ENCODE peak calls at places on chromosome 14, in nine cellular contexts. I is NT2/D1, M is mesendoderm, N is mammary epithelial cell, J is HepG2, G is H1, L is endothelial cell of umbilical vein, W is IMR-90, H is Karpas-422. C is an unnamed sample. For H3K27me3, the result is how much of the 10 kb centered on the place peaks cover.

GRCh38 chr14:95106966-95107365 is 50.4 kb downstream of the DICER1 start:
- DNase-seq in I (no peak), H (no peak), M (no peak), G (no peak), L (no peak), N (peak), J (no peak), W (peak), C (no peak)

GRCh38 chr14:20440882-20441281 is 4.9 kb upstream of the KLHL33 start:
- DNase-seq in W (peak), M (no peak), J (no peak), N (no peak), I (no peak), L (peak), H (no peak), G (no peak), C (no peak)

GRCh38 chr14:87966816-87967215 is 26.2 kb downstream of the GALC start:
- DNase-seq in G (no peak), W (peak), H (no peak), I (no peak), J (no peak), L (no peak), M (no peak), N (peak), C (no peak)

GRCh38 chr14:53458368-53458814 is 305.3 kb upstream of the DDHD1 start:
- DNase-seq in G (no peak), H (no peak), W (peak), N (peak), L (peak), J (peak), M (peak), I (no peak), C (no peak)

GRCh38 chr14:84036863-84037262 is 1493.1 kb upstream of the FLRT2 start:
- DNase-seq in H (no peak), I (no peak), G (no peak), M (no peak), L (peak), W (peak), J (no peak), N (peak), C (no peak)

GRCh38 chr14:95498622-95499353 is 17.7 kb downstream of the SYNE3 start:
- DNase-seq in I (no peak), J (no peak), H (no peak), N (no peak), G (no peak), W (peak), M (no peak), L (no peak), C (no peak)

GRCh38 chr14:101478096-101478495 is 83.2 kb upstream of the DIO3 start:
- DNase-seq in H (no peak), I (no peak), L (no peak), J (no peak), N (no peak), M (no peak), G (no peak), W (no peak), C (peak)

GRCh38 chr14:91732439-91732838 is 553 bp upstream of the CATSPERB start:
- DNase-seq in W (no peak), M (no peak), H (no peak), L (no peak), N (no peak), I (no peak), G (no peak), J (no peak), C (no peak)

GRCh38 chr14:77301103-77301502 is 19.6 kb downstream of the POMT2 start:
- DNase-seq in H (peak), N (peak), I (peak), M (peak), L (peak), G (peak), J (peak), W (peak), C (peak)

GRCh38 chr14:67133595-67134441 is 55.4 kb upstream of the GARIN2 start:
- DNase-seq in J (no peak), I (no peak), N (no peak), L (peak), M (peak), W (peak), H (no peak), G (no peak), C (no peak)

GRCh38 chr14:77151245-77151644 is 9.7 kb upstream of the ZDHHC22 start:
- DNase-seq in N (no peak), L (peak), M (peak), W (no peak), H (peak), G (peak), J (no peak), I (no peak), C (peak)

GRCh38 chr14:86057018-86057667 is 527.2 kb downstream of the FLRT2 start:
- DNase-seq in G (no peak), J (peak), M (peak), N (no peak), W (peak), L (peak), H (peak), I (no peak), C (peak)

GRCh38 chr14:22567437-22567836 is 21.6 kb downstream of the DAD1 start:
- DNase-seq in W (no peak), N (no peak), G (no peak), I (no peak), H (no peak), L (no peak), M (no peak), J (no peak), C (no peak)

GRCh38 chr14:58668848-58669480 is 31.2 kb downstream of the DACT1 start:
- DNase-seq in I (no peak), L (no peak), W (no peak), J (no peak), G (no peak), H (no peak), M (peak), N (no peak), C (peak)

GRCh38 chr14:104138098-104138890 is at the start of gene KIF26A:
- DNase-seq in M (peak), W (no peak), L (peak), G (peak), H (no peak), N (no peak), I (peak), J (no peak), C (peak)

GRCh38 chr14:38339704-38340103 is 83.8 kb upstream of the CLEC14A start:
- DNase-seq in I (no peak), G (no peak), W (peak), J (no peak), H (no peak), M (no peak), L (no peak), N (no peak), C (no peak)

GRCh38 chr14:65864549-65864948 is 452.0 kb downstream of the FUT8 start:
- DNase-seq in W (no peak), G (no peak), H (no peak), L (no peak), J (no peak), M (no peak), I (no peak), N (no peak), C (no peak)

GRCh38 chr14:73422515-73422914 is 35.8 kb downstream of the NUMB start:
- DNase-seq in H (no peak), M (peak), G (no peak), I (no peak), L (no peak), N (no peak), J (no peak), W (no peak), C (peak)

GRCh38 chr14:96363751-96364336 is 518 bp downstream of the GSKIP start:
- DNase-seq in I (peak), J (peak), M (peak), N (peak), W (peak), L (peak), H (peak), G (no peak), C (peak)

GRCh38 chr14:73663548-73664212 is 18.9 kb downstream of the DNAL1 start:
- DNase-seq in H (no peak), G (no peak), M (peak), W (no peak), J (peak), I (no peak), N (no peak), L (no peak), C (no peak)

GRCh38 chr14:58740584-58740983 is 102.8 kb downstream of the DACT1 start:
- DNase-seq in I (no peak), M (no peak), N (no peak), W (no peak), H (no peak), L (no peak), J (no peak), G (no peak), C (no peak)

GRCh38 chr14:89349196-89350008 is 67.6 kb downstream of the FOXN3 start:
- DNase-seq in H (no peak), W (no peak), G (no peak), M (peak), N (no peak), I (peak), J (no peak), L (no peak), C (peak)

GRCh38 chr14:97266653-97267052 is 469.5 kb downstream of the VRK1 start:
- DNase-seq in G (no peak), N (no peak), J (peak), M (peak), W (no peak), H (no peak), I (peak), L (no peak), C (peak)

GRCh38 chr14:64191756-64192155 is 102.4 kb downstream of the ESR2 start:
- DNase-seq in W (peak), H (no peak), N (peak), L (peak), I (no peak), G (no peak), M (peak), J (no peak), C (no peak)

GRCh38 chr14:66944872-66945271 is 244.4 kb upstream of the GARIN2 start:
- DNase-seq in N (peak), G (no peak), H (peak), W (peak), M (peak), J (peak), L (peak), I (no peak), C (no peak)

GRCh38 chr14:94697773-94698556 is 71.9 kb downstream of the GSC start:
- DNase-seq in I (no peak), H (no peak), M (no peak), W (peak), L (no peak), J (no peak), N (no peak), G (no peak), C (no peak)

GRCh38 chr14:37623552-37623951 is 28.1 kb downstream of the TTC6 start:
- DNase-seq in H (no peak), N (peak), I (no peak), J (no peak), L (peak), M (no peak), G (no peak), W (peak), C (no peak)

GRCh38 chr14:92392726-92393125 is 69.8 kb downstream of the SLC24A4 start:
- DNase-seq in I (no peak), M (no peak), H (no peak), L (no peak), N (no peak), G (no peak), J (no peak), W (no peak), C (no peak)

GRCh38 chr14:84162658-84163057 is 1367.3 kb upstream of the FLRT2 start:
- DNase-seq in M (no peak), H (no peak), G (no peak), N (no peak), I (no peak), L (peak), W (no peak), J (no peak), C (peak)

GRCh38 chr14:32933943-32934890 is 4.5 kb upstream of the NPAS3 start:
- DNase-seq in N (peak), J (no peak), H (no peak), G (peak), I (no peak), W (no peak), M (peak), L (no peak), C (peak)

GRCh38 chr14:69713127-69713800 is 53.7 kb upstream of the SRSF5 start:
- DNase-seq in H (no peak), W (no peak), I (no peak), M (peak), J (no peak), G (peak), N (peak), L (peak), C (peak)

GRCh38 chr14:100739306-100739705 is 12.6 kb downstream of the DLK1 start:
- DNase-seq in I (no peak), M (no peak), G (no peak), W (no peak), J (no peak), N (no peak), H (no peak), L (no peak), C (no peak)

GRCh38 chr14:101182476-101182875 is 279.0 kb upstream of the RTL1 start:
- DNase-seq in J (no peak), N (no peak), G (peak), H (no peak), I (no peak), W (no peak), L (no peak), M (no peak), C (no peak)

GRCh38 chr14:53273671-53274072 is 120.5 kb upstream of the DDHD1 start:
- DNase-seq in W (peak), M (peak), J (peak), N (peak), I (no peak), H (no peak), L (no peak), G (no peak), C (no peak)

GRCh38 chr14:35940291-35940690 is 114.2 kb downstream of the BRMS1L start:
- DNase-seq in H (no peak), J (no peak), N (no peak), W (no peak), M (no peak), G (no peak), L (no peak), I (no peak), C (no peak)

GRCh38 chr14:100433428-100433814 is 110.3 kb downstream of the SLC25A47 start:
- DNase-seq in H (no peak), I (no peak), M (no peak), W (no peak), G (no peak), L (no peak), N (no peak), J (no peak), C (no peak)

GRCh38 chr14:104144911-104145825 is 6.8 kb downstream of the KIF26A start:
- DNase-seq in I (no peak), N (no peak), L (no peak), H (no peak), G (peak), J (no peak), M (no peak), W (no peak), C (peak)

GRCh38 chr14:68548194-68549056 is 244.4 kb downstream of the ZFP36L1 start:
- DNase-seq in H (no peak), M (peak), J (no peak), G (peak), I (no peak), W (peak), L (no peak), N (peak), C (peak)

GRCh38 chr14:52271538-52271937 is 4.0 kb downstream of the PTGDR start:
- DNase-seq in I (no peak), N (no peak), G (no peak), L (no peak), H (no peak), M (no peak), W (no peak), J (no peak), C (no peak)

GRCh38 chr14:52267501-52268190 is at the start of gene PTGDR:
- DNase-seq in H (no peak), L (no peak), G (peak), M (peak), J (no peak), I (no peak), W (no peak), N (peak), C (peak)

GRCh38 chr14:52266782-52267181 is 716 bp upstream of the PTGDR start:
- DNase-seq in W (no peak), H (no peak), J (no peak), L (no peak), N (peak), M (no peak), I (no peak), G (no peak), C (no peak)

GRCh38 chr14:52268191-52269061 is 928 bp downstream of the PTGDR start:
- DNase-seq in M (peak), I (no peak), G (peak), N (peak), H (no peak), J (no peak), W (peak), L (no peak), C (peak)

GRCh38 chr14:52269100-52269499 is 1.6 kb downstream of the PTGDR start:
- DNase-seq in W (no peak), G (no peak), H (no peak), L (no peak), J (no peak), N (no peak), M (peak), I (no peak), C (no peak)
- H3K9ac ChIP-seq in W (no peak), G (no peak), H (no peak), L (no peak), J (no peak), N (no peak), M (no peak), I (no peak), C (no peak)

DNA sequence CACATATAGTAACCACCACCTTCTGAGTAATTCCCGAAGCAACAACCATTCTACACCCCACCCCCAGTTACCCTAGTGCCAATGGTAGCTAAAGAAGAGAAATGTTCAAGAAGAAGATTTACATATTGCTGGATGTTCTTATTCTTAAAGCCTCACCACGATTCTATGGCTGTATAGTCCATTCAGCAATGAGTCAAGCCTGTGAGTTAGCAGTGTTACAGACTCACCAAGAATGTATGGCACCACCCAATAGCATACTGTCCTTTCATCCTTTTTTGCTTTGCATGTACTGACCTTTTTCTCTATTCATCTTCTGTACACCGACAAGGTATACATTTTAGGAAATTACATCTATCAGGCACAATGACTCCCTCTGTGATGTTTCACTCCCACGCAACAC is 945.9 kb downstream of the DIO2 start:
- DNase-seq in J (no peak), L (no peak), I (no peak), G (no peak), M (no peak), W (peak), N (peak), H (no peak), C (no peak)
- H3K27me3 ChIP-seq in J (under half), L (under half), I (under half), G (under half), M (under half), W (under half), N (under half), H (under half), C (under half)

DNA sequence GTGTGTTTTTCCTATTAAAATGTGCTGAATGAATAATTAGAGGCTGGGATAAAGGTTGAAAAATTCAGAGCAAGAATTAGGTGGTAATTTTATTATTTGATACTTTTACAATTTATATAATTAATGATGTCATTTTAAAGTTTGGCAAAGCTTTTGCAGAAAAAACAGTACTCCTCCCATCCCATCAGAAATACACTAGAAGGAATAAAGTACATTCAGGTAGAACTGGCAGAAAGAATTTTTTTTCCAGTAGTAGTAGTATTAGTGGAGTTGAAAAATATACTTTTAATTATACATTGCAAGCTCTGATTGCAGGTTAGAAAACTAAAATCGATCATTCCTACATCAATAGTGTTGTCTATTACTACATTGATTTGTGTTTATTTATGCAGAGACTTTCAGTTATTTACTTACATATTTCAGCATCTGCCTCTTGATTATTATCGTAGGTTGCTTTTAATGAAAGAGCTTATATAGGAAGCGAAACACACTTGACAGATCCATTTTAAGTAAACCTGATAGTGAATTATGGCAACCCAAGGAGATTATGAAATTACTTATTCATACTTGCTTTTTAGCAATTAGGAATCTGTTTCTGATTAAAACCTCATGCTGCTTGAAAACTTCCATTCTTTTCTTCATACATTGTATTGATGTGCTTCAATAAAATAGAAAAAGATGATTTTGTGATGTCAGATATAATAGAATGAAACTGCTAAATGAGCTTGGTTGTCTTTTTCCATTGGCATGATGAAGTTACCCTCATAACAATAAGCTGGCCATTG is 10.1 kb downstream of the FOXG1 start:
- DNase-seq in L (no peak), J (no peak), G (no peak), I (no peak), M (no peak), N (no peak), W (no peak), H (no peak), C (no peak)
- H3K4me3 ChIP-seq in L (no peak), J (no peak), G (no peak), I (no peak), M (no peak), N (no peak), W (no peak), H (no peak), C (no peak)

GRCh38 chr14:75537071-75537470 is 14.8 kb downstream of the BATF start:
- DNase-seq in J (no peak), H (no peak), W (no peak), N (no peak), I (no peak), M (no peak), G (no peak), L (no peak), C (no peak)

GRCh38 chr14:75533791-75534190 is 11.5 kb downstream of the BATF start:
- DNase-seq in J (no peak), I (no peak), L (no peak), G (no peak), H (no peak), N (no peak), M (no peak), W (no peak), C (no peak)

GRCh38 chr14:75531660-75532317 is 9.5 kb downstream of the BATF start:
- DNase-seq in N (no peak), I (no peak), H (no peak), W (no peak), G (no peak), J (no peak), M (no peak), L (no peak), C (no peak)

GRCh38 chr14:75539165-75539561 is 16.9 kb downstream of the BATF start:
- DNase-seq in M (no peak), W (no peak), N (no peak), I (no peak), J (no peak), H (no peak), L (no peak), G (no peak), C (no peak)

DNA sequence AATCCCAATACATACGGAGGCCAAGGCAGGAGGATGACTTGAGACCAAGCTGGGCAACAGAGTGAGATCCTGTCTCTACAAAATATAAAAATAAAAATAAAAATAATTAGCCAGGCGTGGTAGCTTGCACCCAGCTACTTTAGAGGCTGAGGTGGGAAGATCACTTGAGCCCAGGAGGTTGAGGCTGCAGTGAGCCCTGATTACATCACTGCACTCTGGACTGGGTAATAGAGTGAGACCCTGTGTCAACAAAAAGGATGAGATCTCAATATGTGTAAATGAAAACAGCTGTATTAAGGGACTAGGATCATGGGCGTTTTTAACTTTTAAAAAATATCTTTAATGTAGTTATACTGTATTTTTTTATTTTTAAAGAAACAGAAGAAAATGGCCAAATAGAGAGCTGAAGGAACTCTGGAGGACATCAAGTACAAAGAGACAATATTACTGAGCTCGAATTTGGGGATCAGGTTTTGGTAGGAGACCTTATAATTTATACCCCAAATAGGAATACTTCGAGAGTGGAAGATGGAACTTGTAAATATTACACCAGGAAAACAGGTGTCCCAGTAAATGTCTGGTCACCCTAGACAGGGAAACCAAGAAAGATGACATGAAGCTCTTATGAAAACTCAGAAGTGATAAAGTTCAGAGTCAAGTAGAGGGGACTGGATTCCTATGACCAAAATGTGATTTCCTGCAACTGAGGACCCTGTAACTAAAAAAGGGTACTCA is 13.1 kb downstream of the BATF start:
- DNase-seq in G (no peak), M (no peak), W (no peak), L (no peak), J (peak), I (no peak), N (no peak), H (no peak), C (no peak)
- H3K9ac ChIP-seq in G (no peak), M (no peak), W (no peak), L (peak), J (peak), I (no peak), N (no peak), H (no peak), C (no peak)

GRCh38 chr14:105168496-105168978 is at the start of gene JAG2:
- DNase-seq in G (no peak), L (peak), M (peak), H (peak), W (no peak), J (no peak), N (peak), I (no peak), C (peak)
- H3K27me3 ChIP-seq in G (under half), L (under half), M (under half), H (under half), W (half or more), J (under half), N (under half), I (under half), C (under half)